ENCODE peak calls at places on chromosome 10, in four cellular contexts. F is A549, K is kidney, S is body of pancreas. Y is an unnamed sample. For H3K4me1, the result is how much of the 10 kb centered on the place peaks cover.

GRCh38 chr10:52455095-52455494 is 141.0 kb downstream of the DKK1 start:
- DNase-seq in F (peak), K (no peak), S (no peak), Y (no peak)

GRCh38 chr10:28147706-28148105 is 148.8 kb upstream of the ODAD2 start:
- DNase-seq in F (no peak), K (no peak), S (no peak), Y (no peak)

GRCh38 chr10:79463578-79464496 is 18.4 kb upstream of the ZCCHC24 start:
- DNase-seq in F (no peak), K (peak), S (peak), Y (no peak)

GRCh38 chr10:35027567-35027966 is 62.6 kb downstream of the CUL2 start:
- DNase-seq in F (no peak), K (no peak), S (no peak), Y (no peak)

GRCh38 chr10:34585422-34586115 is 229.5 kb downstream of the PARD3 start:
- DNase-seq in F (no peak), K (no peak), S (no peak), Y (no peak)

GRCh38 chr10:112374724-112375541 is 1.0 kb downstream of the ACSL5 start:
- DNase-seq in F (no peak), K (no peak), S (no peak), Y (no peak)

GRCh38 chr10:91006001-91006751 is 85.3 kb upstream of the ANKRD1 start:
- DNase-seq in F (peak), K (no peak), S (peak), Y (peak)

GRCh38 chr10:45179716-45180115 is 135.7 kb downstream of the OR13A1 start:
- DNase-seq in F (no peak), K (peak), S (no peak), Y (no peak)

GRCh38 chr10:43226851-43227845 is 39.7 kb downstream of the RASGEF1A start:
- DNase-seq in F (no peak), K (peak), S (peak), Y (peak)

GRCh38 chr10:45375716-45376231 is 1.8 kb downstream of the ALOX5 start:
- DNase-seq in F (no peak), K (no peak), S (no peak), Y (no peak)

GRCh38 chr10:65628777-65629176 is 1297.1 kb upstream of the LRRTM3 start:
- DNase-seq in F (no peak), K (no peak), S (no peak), Y (no peak)

GRCh38 chr10:101357958-101358357 is 4.0 kb downstream of the BTRC start:
- DNase-seq in F (no peak), K (no peak), S (no peak), Y (no peak)

GRCh38 chr10:37727491-37728352 is 129.7 kb downstream of the ZNF248 start:
- DNase-seq in F (no peak), K (no peak), S (no peak), Y (no peak)

DNA sequence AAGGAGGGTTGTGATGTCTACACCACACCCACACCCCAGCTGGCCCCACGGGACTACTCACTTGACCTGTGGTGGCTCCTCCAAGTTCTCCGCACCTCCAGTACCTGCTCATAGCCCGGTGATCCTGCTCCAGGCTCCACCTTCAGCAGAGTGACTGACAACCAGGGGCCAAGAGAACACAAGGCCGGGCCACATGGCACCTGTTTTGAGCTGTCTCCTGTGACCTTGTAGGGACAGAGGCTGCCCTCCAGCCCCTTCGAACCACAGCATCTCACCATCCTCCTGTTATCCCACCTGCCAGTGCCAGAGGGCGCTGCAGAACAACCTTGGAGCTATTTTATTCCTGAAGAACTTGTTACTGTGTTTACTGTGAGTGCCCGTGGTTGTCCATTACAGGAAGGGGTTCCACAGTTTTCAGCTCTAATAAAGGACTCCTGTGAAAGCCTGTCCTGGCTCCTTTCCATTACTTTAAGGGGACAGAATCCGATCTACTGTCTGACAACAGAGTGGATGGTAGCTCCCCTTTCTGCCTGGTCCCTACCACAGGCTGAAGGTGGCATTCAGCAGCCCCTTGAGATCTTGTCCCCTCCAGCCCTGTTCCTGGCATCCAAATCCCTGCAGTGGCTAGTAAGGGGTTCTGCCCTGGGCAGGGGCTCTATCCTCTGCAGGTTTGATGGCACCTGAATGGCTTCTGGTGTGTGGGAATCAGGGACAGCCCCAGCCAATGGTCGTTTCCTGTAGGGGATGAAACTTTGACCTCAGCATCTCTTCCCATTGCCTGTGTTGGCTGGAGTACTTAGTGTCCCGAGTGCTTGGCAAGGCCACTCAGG is 50.8 kb downstream of the C10orf120 start:
- DNase-seq in F (peak), K (no peak), S (peak), Y (peak)
- TF ChIP-seq CTCF in F (peak), K (peak), S (peak), Y (peak)

DNA sequence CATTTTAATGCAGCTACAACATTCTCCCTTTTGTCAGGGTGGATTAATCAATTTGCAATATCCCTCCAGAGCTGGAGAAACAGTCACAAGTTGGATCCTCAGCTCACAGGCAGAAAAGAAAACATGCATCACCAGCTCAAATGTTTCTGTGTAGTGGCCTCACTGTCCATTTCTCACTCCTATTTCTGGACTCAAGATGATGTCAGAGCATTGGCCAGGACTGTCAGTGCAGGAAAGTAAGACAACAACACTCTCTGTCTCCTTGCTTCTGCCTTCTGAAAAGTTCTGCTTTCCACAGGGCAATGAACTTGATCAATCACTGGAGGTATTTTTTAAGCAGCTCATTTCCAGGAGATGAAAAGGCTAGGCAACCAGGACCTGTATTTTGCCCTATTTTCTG is 8.2 kb upstream of the SVIL start:
- DNase-seq in F (no peak), K (no peak), S (peak), Y (no peak)
- H3K4me1 ChIP-seq in F (under half), K (under half), S (under half), Y (under half)

DNA sequence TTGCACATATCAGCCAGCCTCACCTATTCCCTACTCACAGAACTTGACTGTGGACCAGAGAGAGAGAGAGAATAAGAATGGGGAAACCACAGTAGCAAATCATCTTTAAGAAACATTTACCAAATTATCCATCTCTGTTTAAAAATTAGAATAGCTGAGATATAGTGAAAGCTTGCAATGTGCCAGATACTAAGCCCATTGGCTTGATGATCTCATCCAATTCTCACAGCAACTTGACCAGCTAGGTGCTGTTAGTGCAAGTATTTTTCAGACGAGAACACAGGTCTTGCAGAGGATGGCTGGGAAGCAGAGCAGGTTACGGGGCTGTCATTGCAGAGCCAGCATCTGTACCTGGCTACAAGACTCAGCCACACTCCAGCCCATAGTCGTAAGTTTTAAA is 50.9 kb downstream of the KLF6 start:
- DNase-seq in F (no peak), K (no peak), S (no peak), Y (no peak)
- TF ChIP-seq CTCF in F (no peak), K (no peak), S (no peak), Y (no peak)

DNA sequence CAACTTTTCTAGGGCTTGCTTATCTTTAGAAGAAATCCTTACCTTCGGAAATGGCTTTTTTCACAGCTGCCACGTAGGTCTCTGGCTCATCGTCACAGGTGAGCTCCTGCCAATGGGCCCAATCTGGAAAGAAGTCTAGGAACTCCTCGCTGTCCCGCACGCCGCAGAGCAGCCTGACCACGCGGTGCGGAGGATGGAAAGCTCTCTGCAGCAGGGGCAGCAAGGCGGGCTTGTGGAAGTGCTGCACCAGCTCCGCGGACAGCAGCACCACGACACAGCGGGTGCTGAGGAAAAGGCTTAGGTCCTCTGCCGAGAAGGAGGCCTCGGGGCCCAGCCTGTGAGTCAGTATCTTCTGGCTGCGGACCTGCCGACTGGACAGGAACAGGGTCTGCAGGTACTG is 10.8 kb downstream of the PIK3AP1 start:
- DNase-seq in F (no peak), K (no peak), S (no peak), Y (no peak)
- H3K4me1 ChIP-seq in F (under half), K (under half), S (under half), Y (under half)

DNA sequence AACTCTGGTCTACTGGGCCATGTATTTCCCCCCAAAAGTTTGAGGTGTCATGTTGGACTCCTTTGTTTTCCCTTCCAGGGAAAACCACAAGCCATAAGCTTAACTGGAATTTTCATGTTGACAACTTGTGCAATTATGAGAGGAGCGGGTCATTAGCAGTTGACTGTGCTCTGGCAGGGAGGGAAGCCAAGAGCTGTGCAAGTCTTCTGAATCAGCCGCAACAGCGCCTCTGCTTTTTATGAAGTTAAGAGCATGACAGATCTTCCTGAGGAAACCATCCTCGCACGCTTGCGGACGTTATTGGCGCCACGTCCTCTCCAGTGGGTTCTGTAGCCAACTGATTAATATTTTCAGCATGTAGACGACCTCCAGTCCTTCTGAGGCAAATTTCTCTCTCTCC is 148.7 kb upstream of the MKI67 start:
- DNase-seq in F (no peak), K (peak), S (peak), Y (no peak)
- TF ChIP-seq CTCF in F (no peak), K (no peak), S (no peak), Y (no peak)